ENCODE peak calls at places on chromosomes 13 and 19, in six cellular contexts. I, P, G, U, J and A are unnamed samples.

GRCh38 chr13:101612736-101613135 is 160.3 kb downstream of the ITGBL1 start:
- DNase-seq in I (no peak), P (no peak), G (no peak), U (no peak), J (no peak), A (no peak)

GRCh38 chr19:41323430-41324125 is 13.6 kb downstream of the CCDC97 start:
- DNase-seq in I (no peak), P (peak; percentile 60), G (no peak), U (peak; percentile 89), J (no peak), A (no peak)

GRCh38 chr19:33241530-33242101 is 16.0 kb upstream of the SLC7A10 start:
- DNase-seq in I (no peak), P (peak; percentile 31), G (peak; percentile 82), U (peak; percentile 53), J (no peak), A (no peak)

GRCh38 chr19:5993516-5994406 is 15.8 kb upstream of the RANBP3 start:
- DNase-seq in I (no peak), P (peak; percentile 46), G (peak; percentile 85), U (no peak), J (no peak), A (no peak)

GRCh38 chr19:40461669-40462221 is 3.8 kb downstream of the BLVRB start:
- DNase-seq in I (no peak), P (no peak), G (peak; percentile 84), U (no peak), J (no peak), A (peak; percentile 63)

GRCh38 chr13:70162141-70162540 is 53.9 kb upstream of the KLHL1 start:
- DNase-seq in I (no peak), P (no peak), G (no peak), U (no peak), J (no peak), A (no peak)

GRCh38 chr19:42312370-42312769 is 739 bp upstream of the TMEM145 start:
- DNase-seq in I (no peak), P (no peak), G (no peak), U (no peak), J (no peak), A (no peak)

GRCh38 chr13:91817250-91817649 is 418.8 kb downstream of the GPC5 start:
- DNase-seq in I (no peak), P (no peak), G (no peak), U (no peak), J (no peak), A (no peak)

GRCh38 chr19:24062222-24062621 is 24.8 kb upstream of the ZNF254 start:
- DNase-seq in I (no peak), P (no peak), G (no peak), U (no peak), J (no peak), A (no peak)

GRCh38 chr19:50204811-50205675 is 1.6 kb downstream of the MYH14 start:
- DNase-seq in I (no peak), P (peak; percentile 94), G (no peak), U (peak; percentile 75), J (peak; percentile 65), A (peak; percentile 78)

GRCh38 chr13:94988654-94989053 is 276.3 kb upstream of the SOX21 start:
- DNase-seq in I (no peak), P (no peak), G (no peak), U (no peak), J (peak; percentile 3), A (no peak)

GRCh38 chr13:39189778-39190177 is 151.5 kb downstream of the NHLRC3 start:
- DNase-seq in I (no peak), P (no peak), G (no peak), U (no peak), J (no peak), A (no peak)

GRCh38 chr13:26529441-26529840 is 28.0 kb upstream of the WASF3 start:
- DNase-seq in I (no peak), P (peak; percentile 27), G (no peak), U (no peak), J (no peak), A (no peak)

GRCh38 chr13:40438999-40439797 is 227.2 kb downstream of the FOXO1 start:
- DNase-seq in I (no peak), P (no peak), G (no peak), U (no peak), J (no peak), A (no peak)

GRCh38 chr19:56562766-56563165 is 4.5 kb upstream of the ZNF470 start:
- DNase-seq in I (no peak), P (no peak), G (no peak), U (no peak), J (no peak), A (no peak)

GRCh38 chr19:41398603-41399002 is 985 bp downstream of the BCKDHA start:
- DNase-seq in I (no peak), P (no peak), G (no peak), U (no peak), J (no peak), A (no peak)

GRCh38 chr19:41376241-41376997 is at the start of gene TMEM91:
- DNase-seq in I (no peak), P (peak; percentile 34), G (peak; percentile 84), U (peak; percentile 76), J (no peak), A (no peak)

GRCh38 chr13:38767506-38768265 is 80.8 kb downstream of the FREM2 start:
- DNase-seq in I (no peak), P (no peak), G (no peak), U (no peak), J (no peak), A (no peak)

GRCh38 chr13:32125221-32125621 is 93.6 kb downstream of the FRY start:
- DNase-seq in I (no peak), P (no peak), G (no peak), U (no peak), J (no peak), A (peak; percentile 64)

DNA sequence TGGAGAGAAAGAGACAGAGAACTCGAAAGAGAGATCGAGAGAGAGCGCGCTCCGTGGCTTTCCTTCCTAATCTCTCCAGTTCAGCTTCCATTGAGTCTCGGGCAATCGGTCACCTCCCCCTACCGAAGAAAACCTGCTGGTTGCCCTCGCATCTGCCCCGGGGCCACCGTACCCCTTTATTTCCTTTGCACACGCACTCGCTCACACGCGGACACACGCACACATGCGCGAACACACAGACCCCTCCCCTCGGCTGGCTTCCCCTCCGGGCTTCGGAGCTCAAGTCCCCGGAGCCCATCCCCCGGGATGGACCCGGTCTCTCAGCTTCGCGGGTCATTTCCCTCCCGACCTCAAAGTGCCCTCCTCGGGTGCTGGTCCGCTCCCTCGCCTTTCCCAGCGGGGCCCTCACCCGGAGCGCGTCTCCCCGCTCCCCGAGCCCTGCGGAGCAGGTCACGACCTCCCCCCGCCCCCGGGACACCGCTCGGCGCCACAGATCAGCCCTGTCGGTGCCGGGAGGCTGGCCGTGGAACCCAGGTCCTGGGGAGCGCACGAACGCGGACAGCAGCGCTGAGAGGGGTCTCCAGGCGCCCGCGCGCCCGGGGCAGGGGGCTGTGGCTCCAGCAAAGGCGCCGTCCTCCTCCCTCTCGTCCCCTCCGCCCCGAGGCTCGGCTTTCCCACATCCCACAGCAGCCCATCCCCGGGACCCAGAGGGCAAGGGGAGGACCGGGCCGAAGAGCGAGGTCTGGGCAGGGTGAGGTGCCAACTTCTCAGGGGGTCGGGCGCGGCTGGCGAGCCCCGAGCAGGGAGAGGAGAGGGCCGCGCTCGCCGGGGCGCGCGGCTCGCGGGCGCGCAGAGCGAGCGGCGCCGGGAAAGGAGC is 1.8 kb downstream of the DACH1 start:
- DNase-seq in I (no peak), P (no peak), G (peak; percentile 85), U (peak; percentile 54), J (no peak), A (no peak)
- TF ChIP-seq POLR2AphosphoS5 in I (no peak), P (no peak), G (peak; percentile 58), U (no peak), J (no peak), A (no peak)

GRCh38 chr13:114259374-114259773 is 22.0 kb upstream of the UPF3A start:
- DNase-seq in I (no peak), P (no peak), G (no peak), U (no peak), J (no peak), A (no peak)

GRCh38 chr13:114256547-114256946 is 21.9 kb downstream of the CDC16 start:
- DNase-seq in I (no peak), P (no peak), G (no peak), U (no peak), J (no peak), A (no peak)

GRCh38 chr13:114259974-114260373 is 21.4 kb upstream of the UPF3A start:
- DNase-seq in I (no peak), P (no peak), G (no peak), U (no peak), J (no peak), A (no peak)

GRCh38 chr13:114257014-114257413 is 22.3 kb downstream of the CDC16 start:
- DNase-seq in I (no peak), P (no peak), G (no peak), U (no peak), J (no peak), A (no peak)

DNA sequence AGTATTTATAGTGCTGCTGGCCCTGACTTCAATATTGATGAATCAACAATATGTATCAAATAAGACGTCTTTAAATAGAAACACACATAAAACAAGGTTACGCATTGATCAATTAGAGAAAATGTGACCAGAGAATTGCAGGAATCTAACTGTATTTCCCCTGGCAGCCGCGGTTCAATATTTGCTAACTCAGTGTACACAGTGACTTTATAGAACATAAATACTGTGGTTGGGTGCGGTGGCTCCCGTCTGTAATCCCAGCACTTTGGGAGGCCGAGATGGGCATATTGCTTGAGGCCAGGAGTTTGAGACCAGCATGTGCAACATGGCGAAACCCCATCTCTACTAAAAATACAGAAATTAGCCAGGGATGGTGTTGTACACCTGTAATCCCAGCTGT is 22.8 kb upstream of the UPF3A start:
- DNase-seq in I (no peak), P (peak; percentile 42), G (no peak), U (no peak), J (no peak), A (no peak)
- H3K36me3 ChIP-seq in I (peaks cover 18% of the 10 kb centered on the region), P (peaks cover 100% of the 10 kb centered on the region), G (peaks cover 88% of the 10 kb centered on the region), U (peaks cover 91% of the 10 kb centered on the region), J (peaks cover 65% of the 10 kb centered on the region), A (peaks cover 9% of the 10 kb centered on the region)

DNA sequence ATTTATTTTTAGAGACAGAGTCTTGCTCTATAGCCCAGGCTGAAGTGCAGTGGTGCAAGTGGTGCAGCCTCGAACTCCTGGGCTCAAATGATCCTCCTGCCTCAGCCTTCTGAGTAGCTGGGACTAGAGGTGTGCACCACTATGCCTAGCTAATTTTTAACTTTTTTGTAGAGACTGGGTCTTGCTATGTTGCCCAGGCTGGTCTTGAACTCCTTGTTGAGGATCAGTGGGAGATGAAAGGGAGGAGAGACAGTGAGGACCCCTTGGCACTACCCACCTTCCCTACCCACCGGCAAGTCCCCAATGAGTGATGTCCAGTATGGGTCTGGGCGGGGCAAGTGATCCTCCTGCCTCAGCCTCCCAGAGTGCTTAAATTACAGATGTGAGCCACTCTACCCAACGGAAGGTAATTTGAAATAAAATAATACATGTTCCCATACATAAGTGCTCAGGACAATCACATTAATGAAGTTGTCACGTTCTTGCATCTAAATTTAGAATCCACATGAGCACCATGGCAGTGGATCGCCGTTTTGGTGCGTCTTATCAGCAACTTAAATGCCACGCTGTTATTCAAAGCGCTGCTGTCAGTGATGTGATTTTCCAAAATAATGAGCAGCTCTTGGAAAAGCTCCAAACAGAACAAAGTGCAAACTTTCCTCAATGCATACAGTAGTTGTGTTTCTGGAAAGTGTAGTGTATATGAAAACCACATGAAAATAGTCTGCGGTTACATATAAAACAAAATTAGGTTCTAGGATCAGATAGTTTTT is 5.9 kb upstream of the ARL11 start:
- DNase-seq in I (no peak), P (no peak), G (no peak), U (no peak), J (no peak), A (no peak)
- H3K27ac ChIP-seq in I (no peak overlapping the region), P (no peak overlapping the region), G (no peak overlapping the region), U (no peak overlapping the region), J (no peak overlapping the region), A (no peak overlapping the region)

GRCh38 chr13:105530468-105530867 is 1005.0 kb downstream of the EFNB2 start:
- DNase-seq in I (no peak), P (no peak), G (no peak), U (no peak), J (no peak), A (no peak)

GRCh38 chr13:105527127-105527526 is 1008.3 kb downstream of the EFNB2 start:
- DNase-seq in I (no peak), P (no peak), G (no peak), U (no peak), J (no peak), A (no peak)
- TF ChIP-seq POLR2AphosphoS5 in I (no peak), P (no peak), G (no peak), U (no peak), J (no peak), A (no peak)